ENCODE peak calls at places on chromosomes 12 and 14, in four cellular contexts. Q is anterior cingulate cortex; S is stimulated activated CD8-positive, alpha-beta memory T cell treated with anti-CD3 and anti-CD28 coated beads, Interleukin-4, amount 100 ng/mL, for 24 hours; W is pancreas. K is an unnamed sample.

GRCh38 chr14:91108941-91109611 is 4.8 kb upstream of the DGLUCY start:
- DNase-seq in Q (no peak), W (no peak), S (no peak), K (no peak)

GRCh38 chr12:49664591-49665146 is 41.3 kb downstream of the PRPF40B start:
- DNase-seq in Q (no peak), S (no peak), W (no peak), K (peak)

GRCh38 chr14:24535737-24536136 is 27.7 kb upstream of the CMA1 start:
- DNase-seq in Q (no peak), S (no peak), W (no peak), K (no peak)

GRCh38 chr14:58871972-58872530 is 234.3 kb downstream of the DACT1 start:
- DNase-seq in W (no peak), Q (no peak), S (no peak), K (no peak)

GRCh38 chr14:52695481-52696091 is at the start of gene ERO1A:
- DNase-seq in S (peak), W (peak), Q (no peak), K (peak)

GRCh38 chr12:80186727-80187217 is 87.4 kb downstream of the OTOGL start:
- DNase-seq in Q (no peak), W (no peak), S (no peak), K (peak)

GRCh38 chr14:89926709-89927108 is 27.8 kb downstream of the EFCAB11 start:
- DNase-seq in W (no peak), S (no peak), Q (no peak), K (no peak)

GRCh38 chr12:6167327-6168280 is 32.6 kb upstream of the CD9 start:
- DNase-seq in W (no peak), S (peak), Q (no peak), K (peak)

GRCh38 chr12:116784238-116784612 is 46.1 kb downstream of the RNFT2 start:
- DNase-seq in S (no peak), W (no peak), Q (no peak), K (peak)

GRCh38 chr12:1917172-1918070 is 1.0 kb downstream of the CACNA2D4 start:
- DNase-seq in W (no peak), S (no peak), Q (no peak), K (no peak)

GRCh38 chr12:107322063-107322462 is 228.7 kb upstream of the CRY1 start:
- DNase-seq in W (no peak), Q (no peak), S (no peak), K (no peak)

GRCh38 chr12:50058743-50059312 is 1.4 kb downstream of the ASIC1 start:
- DNase-seq in Q (no peak), S (no peak), W (no peak), K (no peak)

GRCh38 chr12:21773263-21773741 is 1.2 kb downstream of the KCNJ8 start:
- DNase-seq in W (peak), Q (no peak), S (no peak), K (no peak)

GRCh38 chr12:18250313-18250916 is 10.9 kb upstream of the PIK3C2G start:
- DNase-seq in S (no peak), W (no peak), Q (no peak), K (peak)

GRCh38 chr12:112126000-112126431 is 656 bp downstream of the TRAFD1 start:
- DNase-seq in S (no peak), W (no peak), Q (no peak), K (no peak)

GRCh38 chr12:87020071-87020470 is 763.9 kb upstream of the MGAT4C start:
- DNase-seq in W (no peak), S (no peak), Q (no peak), K (peak)

GRCh38 chr12:8948711-8949524 is 527 bp downstream of the M6PR start:
- DNase-seq in Q (no peak), W (no peak), S (no peak), K (peak)

GRCh38 chr14:71856199-71856919 is 75.9 kb upstream of the RGS6 start:
- DNase-seq in W (no peak), Q (no peak), S (no peak), K (no peak)

GRCh38 chr12:68609955-68610434 is 704 bp upstream of the RAP1B start:
- DNase-seq in W (no peak), S (no peak), Q (no peak), K (peak)

GRCh38 chr14:24176599-24176998 is 4.7 kb downstream of the REC8 start:
- DNase-seq in Q (no peak), S (no peak), W (no peak), K (no peak)

GRCh38 chr12:80966001-80966400 is 28.3 kb upstream of the LIN7A start:
- DNase-seq in W (no peak), Q (no peak), S (no peak), K (no peak)

GRCh38 chr14:54088271-54088670 is 131.6 kb upstream of the BMP4 start:
- DNase-seq in Q (no peak), W (no peak), S (no peak), K (no peak)

GRCh38 chr12:63792333-63792732 is 12.6 kb downstream of the RXYLT1 start:
- DNase-seq in W (no peak), Q (no peak), S (no peak), K (no peak)

GRCh38 chr14:101903111-101903561 is 61.2 kb upstream of the DYNC1H1 start:
- DNase-seq in Q (peak), S (no peak), W (no peak), K (no peak)

K was measured in HTR-8/SVneo.